ENCODE peak calls at places on chromosomes 13 and 19, in seven cellular contexts. Q, X, C, R, I, U and S are unnamed samples. For H3K4me1, the result is how much of the 10 kb centered on the place peaks cover.

GRCh38 chr13:26494591-26494990 is 62.9 kb upstream of the WASF3 start:
- DNase-seq in Q (no peak), X (no peak), C (no peak), R (no peak), I (no peak), U (no peak), S (no peak)

GRCh38 chr19:56106993-56107392 is 14.1 kb downstream of the ZNF787 start:
- DNase-seq in Q (no peak), X (no peak), C (no peak), R (no peak), I (no peak), U (no peak), S (no peak)

GRCh38 chr19:19059837-19060611 is 3.8 kb upstream of the SLC25A42 start:
- DNase-seq in Q (no peak), X (no peak), C (no peak), R (no peak), I (no peak), U (no peak), S (no peak)

GRCh38 chr19:20276011-20276738 is 109.2 kb downstream of the ZNF486 start:
- DNase-seq in Q (no peak), X (no peak), C (no peak), R (no peak), I (no peak), U (no peak), S (no peak)

GRCh38 chr19:14441041-14441938 is 8.2 kb downstream of the PKN1 start:
- DNase-seq in Q (no peak), X (no peak), C (no peak), R (no peak), I (no peak), U (no peak), S (no peak)

GRCh38 chr13:81304121-81304659 is 963.3 kb upstream of the SPRY2 start:
- DNase-seq in Q (no peak), X (no peak), C (no peak), R (no peak), I (no peak), U (no peak), S (no peak)

GRCh38 chr13:54934121-54934520 is 1905.5 kb downstream of the OLFM4 start:
- DNase-seq in Q (no peak), X (no peak), C (no peak), R (no peak), I (no peak), U (no peak), S (no peak)

GRCh38 chr13:89749888-89750287 is 1597.6 kb upstream of the MIR17HG start:
- DNase-seq in Q (no peak), X (no peak), C (peak), R (no peak), I (no peak), U (peak), S (no peak)

GRCh38 chr19:339262-339887 is 5.2 kb downstream of the MIER2 start:
- DNase-seq in Q (no peak), X (no peak), C (peak), R (no peak), I (no peak), U (no peak), S (no peak)

GRCh38 chr19:55370305-55370988 is at the start of gene IL11:
- DNase-seq in Q (no peak), X (no peak), C (peak), R (no peak), I (no peak), U (no peak), S (no peak)

GRCh38 chr13:94121686-94122085 is 357.8 kb downstream of the DCT start:
- DNase-seq in Q (no peak), X (no peak), C (peak), R (no peak), I (no peak), U (no peak), S (peak)

DNA sequence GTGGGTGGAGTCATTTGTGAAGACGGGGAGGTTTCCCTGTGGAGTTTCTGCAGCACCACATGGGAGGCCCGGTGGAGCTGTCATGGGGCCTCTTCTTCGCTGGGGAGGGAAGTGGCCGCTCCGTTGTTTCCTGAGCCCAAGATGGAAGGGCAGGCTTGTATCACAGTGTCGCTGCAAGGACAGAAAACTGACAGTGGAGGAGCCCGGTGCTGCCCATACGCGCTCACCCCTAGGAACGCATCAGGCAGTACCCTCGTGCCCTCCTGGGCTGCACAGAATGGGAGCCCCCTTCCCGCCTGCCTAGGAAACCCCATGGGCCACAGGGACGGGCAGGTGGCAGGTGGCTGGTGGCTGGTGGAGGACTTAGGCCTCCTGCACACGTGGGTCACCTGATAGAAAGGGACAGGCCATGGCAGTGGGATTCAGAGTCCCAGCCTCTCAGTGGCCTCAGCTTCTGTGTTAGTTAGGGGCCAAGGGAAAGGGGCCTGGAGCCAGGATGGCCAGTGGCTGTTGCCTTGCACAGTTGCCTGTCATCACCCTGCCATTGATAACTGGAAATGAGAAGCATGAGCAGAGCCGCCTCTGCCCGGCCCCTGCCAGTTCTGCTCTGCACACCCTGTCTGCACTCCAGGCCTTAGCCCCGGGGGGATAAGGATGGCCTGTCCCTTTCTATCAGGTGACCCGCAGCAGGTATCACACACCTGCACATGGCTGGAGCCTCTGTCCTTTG is 7.6 kb downstream of the COL4A2 start:
- DNase-seq in Q (no peak), X (no peak), C (no peak), R (no peak), I (no peak), U (no peak), S (no peak)
- H3K27ac ChIP-seq in Q (no peak), X (peak), C (peak), R (peak), I (no peak), U (no peak), S (no peak)

DNA sequence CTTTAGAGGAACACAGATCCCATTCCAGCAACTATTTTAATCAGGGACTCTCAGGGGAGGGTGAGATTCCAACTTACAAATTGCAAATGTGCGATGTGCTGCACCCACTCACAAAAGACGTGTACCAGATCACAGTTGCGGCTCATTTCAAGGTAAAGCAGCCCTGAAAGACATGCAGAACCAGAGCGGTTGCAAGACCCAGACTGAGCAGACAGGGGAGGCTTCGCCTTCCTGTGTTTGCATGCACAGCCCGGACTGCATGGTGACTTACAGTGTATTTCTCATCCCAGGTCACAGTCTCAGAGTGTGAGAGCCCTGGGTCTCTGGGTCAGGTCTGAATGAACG is 84.6 kb downstream of the ATP11A start:
- DNase-seq in Q (no peak), X (no peak), C (no peak), R (no peak), I (no peak), U (no peak), S (no peak)
- H3K4me1 ChIP-seq in Q (under half), X (under half), C (under half), R (under half), I (under half), U (under half), S (under half)

GRCh38 chr19:58277748-58278147 is 1.0 kb upstream of the ZNF8 start:
- DNase-seq in Q (no peak), X (no peak), C (no peak), R (no peak), I (no peak), U (no peak), S (no peak)
- H3K27ac ChIP-seq in Q (no peak), X (no peak), C (peak), R (peak), I (peak), U (no peak), S (peak)

DNA sequence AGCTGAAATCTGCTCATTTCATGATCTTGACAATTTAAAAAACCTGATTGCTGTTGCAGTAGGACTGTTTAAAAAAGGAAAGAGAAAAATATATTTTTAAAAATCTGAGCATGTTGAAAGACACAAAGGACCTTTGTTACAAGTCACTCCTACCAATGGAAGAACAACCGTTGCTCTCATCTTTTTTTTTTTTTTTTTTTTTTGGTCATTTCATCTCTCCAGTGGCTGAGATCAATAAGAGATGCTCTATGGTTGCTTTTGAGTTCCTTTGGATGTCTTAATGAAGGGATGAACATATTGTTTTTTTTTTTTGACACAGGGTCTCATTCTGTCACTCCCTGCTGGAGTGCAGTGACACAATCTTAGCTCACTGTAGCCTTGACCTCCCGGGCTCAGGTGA is 29.2 kb downstream of the LRCH1 start:
- DNase-seq in Q (no peak), X (no peak), C (no peak), R (no peak), I (no peak), U (no peak), S (no peak)
- H3K4me1 ChIP-seq in Q (under half), X (under half), C (under half), R (half or more), I (under half), U (under half), S (half or more)

GRCh38 chr19:33175886-33176669 is 18.1 kb upstream of the LRP3 start:
- DNase-seq in Q (peak), X (peak), C (peak), R (no peak), I (no peak), U (no peak), S (peak)

GRCh38 chr19:33176670-33177416 is 17.3 kb upstream of the LRP3 start:
- DNase-seq in Q (peak), X (peak), C (peak), R (peak), I (peak), U (peak), S (peak)

GRCh38 chr19:33175156-33175782 is 18.9 kb upstream of the LRP3 start:
- DNase-seq in Q (no peak), X (peak), C (no peak), R (no peak), I (no peak), U (no peak), S (no peak)

GRCh38 chr19:33174186-33174585 is 19.9 kb upstream of the LRP3 start:
- DNase-seq in Q (no peak), X (no peak), C (no peak), R (no peak), I (no peak), U (no peak), S (no peak)

GRCh38 chr19:33177417-33177976 is 16.6 kb upstream of the LRP3 start:
- DNase-seq in Q (no peak), X (no peak), C (no peak), R (no peak), I (no peak), U (no peak), S (no peak)
- H3K27ac ChIP-seq in Q (peak), X (peak), C (peak), R (peak), I (peak), U (no peak), S (peak)

DNA sequence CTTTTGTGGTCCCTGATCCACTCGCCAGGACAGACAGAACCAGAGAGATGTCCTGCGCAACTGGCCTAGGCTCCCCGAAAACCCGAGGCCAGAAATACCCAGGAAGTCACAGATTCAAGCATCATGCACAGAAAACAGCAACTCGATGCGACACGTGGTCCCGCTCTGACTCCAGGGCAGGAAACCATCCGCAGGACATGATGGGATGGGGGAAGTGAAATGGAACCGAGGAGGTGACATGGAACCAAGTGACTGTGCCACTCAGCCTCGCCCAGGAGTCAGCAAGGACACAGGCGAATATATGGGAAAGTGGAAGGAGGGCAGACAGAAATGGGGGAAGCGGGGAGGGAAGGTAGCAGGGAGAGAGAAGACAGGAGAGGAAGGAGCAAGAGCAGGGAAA is 1.1 kb downstream of the ZSCAN18 start:
- DNase-seq in Q (no peak), X (no peak), C (no peak), R (no peak), I (no peak), U (no peak), S (no peak)
- H3K4me1 ChIP-seq in Q (under half), X (under half), C (under half), R (under half), I (under half), U (under half), S (under half)

GRCh38 chr19:39434123-39435076 is 1.3 kb downstream of the RPS16 start:
- DNase-seq in Q (no peak), X (no peak), C (no peak), R (no peak), I (no peak), U (no peak), S (no peak)

GRCh38 chr19:39433480-39434079 is 2.2 kb downstream of the RPS16 start:
- DNase-seq in Q (no peak), X (no peak), C (no peak), R (no peak), I (no peak), U (no peak), S (no peak)

GRCh38 chr19:39438270-39438934 is 2.7 kb upstream of the RPS16 start:
- DNase-seq in Q (no peak), X (no peak), C (peak), R (no peak), I (no peak), U (no peak), S (no peak)

GRCh38 chr19:39436350-39436716 is 584 bp upstream of the RPS16 start:
- DNase-seq in Q (no peak), X (no peak), C (no peak), R (no peak), I (no peak), U (no peak), S (no peak)

GRCh38 chr19:39435499-39436349 is at the start of gene RPS16:
- DNase-seq in Q (peak), X (peak), C (peak), R (peak), I (peak), U (peak), S (peak)
- H3K27ac ChIP-seq in Q (peak), X (peak), C (peak), R (peak), I (peak), U (peak), S (peak)

GRCh38 chr19:37165635-37166034 is 6.9 kb downstream of the ZNF585A start:
- DNase-seq in Q (no peak), X (no peak), C (no peak), R (no peak), I (no peak), U (no peak), S (no peak)
- H3K4me1 ChIP-seq in Q (under half), X (under half), C (under half), R (under half), I (under half), U (under half), S (under half)

GRCh38 chr19:46502891-46503290 is 7.2 kb upstream of the PNMA8B start:
- DNase-seq in Q (no peak), X (no peak), C (no peak), R (no peak), I (no peak), U (no peak), S (no peak)
- H3K27ac ChIP-seq in Q (no peak), X (no peak), C (no peak), R (no peak), I (no peak), U (no peak), S (no peak)

GRCh38 chr19:16771618-16772017 is 52.0 kb downstream of the NWD1 start:
- DNase-seq in Q (peak), X (peak), C (peak), R (peak), I (peak), U (peak), S (peak)

GRCh38 chr19:16773259-16773658 is 53.6 kb downstream of the NWD1 start:
- DNase-seq in Q (no peak), X (no peak), C (no peak), R (no peak), I (no peak), U (no peak), S (no peak)

GRCh38 chr19:16772841-16773240 is 53.2 kb downstream of the NWD1 start:
- DNase-seq in Q (no peak), X (no peak), C (no peak), R (no peak), I (no peak), U (no peak), S (no peak)

GRCh38 chr19:16764793-16765433 is 45.3 kb downstream of the NWD1 start:
- DNase-seq in Q (no peak), X (no peak), C (no peak), R (no peak), I (no peak), U (no peak), S (no peak)

DNA sequence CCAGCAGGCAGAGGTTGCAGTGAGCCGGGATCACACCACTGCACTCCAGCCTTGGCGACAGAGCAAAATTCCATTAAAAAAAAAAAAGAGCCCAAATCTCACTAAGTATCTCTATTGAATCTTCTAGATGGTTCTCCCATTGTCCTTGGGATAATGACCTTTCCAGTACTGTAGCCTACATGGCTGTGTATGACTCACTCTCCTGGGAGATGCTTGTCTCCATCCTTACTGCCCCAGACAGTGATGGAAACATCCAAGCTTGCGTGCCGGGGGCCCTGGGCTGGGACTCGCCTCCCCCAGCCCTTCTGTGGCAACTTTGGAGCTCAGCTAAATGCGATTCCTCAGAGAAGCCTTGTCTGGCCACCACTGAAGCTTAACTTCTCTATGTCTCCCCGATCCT is 49.7 kb downstream of the NWD1 start:
- DNase-seq in Q (no peak), X (no peak), C (no peak), R (no peak), I (no peak), U (no peak), S (no peak)
- H3K4me1 ChIP-seq in Q (under half), X (under half), C (under half), R (under half), I (under half), U (under half), S (under half)